ENCODE peak calls at places on chromosome 6, in eight cellular contexts. K, H, A, F, R, D, S and O are unnamed samples.

GRCh38 chr6:1611322-1611571 is 1.5 kb downstream of the FOXC1 start:
- DNase-seq in K (no peak), H (no peak), A (no peak), F (peak; percentile 68), R (no peak), D (no peak), S (no peak), O (no peak)

GRCh38 chr6:20366082-20366834 is 35.4 kb upstream of the E2F3 start:
- DNase-seq in K (peak; percentile 4), H (peak; percentile 7), A (no peak), F (no peak), R (no peak), D (no peak), S (no peak), O (no peak)

GRCh38 chr6:107399927-107400326 is 59.4 kb downstream of the PDSS2 start:
- DNase-seq in K (no peak), H (no peak), A (no peak), F (no peak), R (no peak), D (no peak), S (no peak), O (no peak)

GRCh38 chr6:83417880-83418663 is 12.8 kb downstream of the ME1 start:
- DNase-seq in K (no peak), H (no peak), A (no peak), F (peak; percentile 71), R (no peak), D (no peak), S (peak; percentile 10), O (peak; percentile 54)

GRCh38 chr6:36139431-36139830 is 9.1 kb downstream of the MAPK13 start:
- DNase-seq in K (no peak), H (no peak), A (no peak), F (peak; percentile 33), R (no peak), D (no peak), S (no peak), O (no peak)

GRCh38 chr6:159065751-159066329 is 21.0 kb upstream of the TAGAP start:
- DNase-seq in K (no peak), H (no peak), A (no peak), F (no peak), R (no peak), D (no peak), S (no peak), O (no peak)

GRCh38 chr6:105793132-105793531 is 293.0 kb upstream of the PRDM1 start:
- DNase-seq in K (no peak), H (no peak), A (no peak), F (peak; percentile 50), R (no peak), D (no peak), S (peak; percentile 81), O (no peak)

GRCh38 chr6:27503436-27504030 is 30.6 kb upstream of the ZNF184 start:
- DNase-seq in K (peak; percentile 62), H (peak; percentile 67), A (no peak), F (peak; percentile 75), R (peak; percentile 58), D (no peak), S (peak; percentile 74), O (no peak)

GRCh38 chr6:28274888-28275287 is 6.5 kb upstream of the PGBD1 start:
- DNase-seq in K (no peak), H (no peak), A (no peak), F (no peak), R (no peak), D (no peak), S (no peak), O (no peak)

GRCh38 chr6:138275976-138276375 is 57.7 kb upstream of the PBOV1 start:
- DNase-seq in K (no peak), H (no peak), A (no peak), F (no peak), R (no peak), D (no peak), S (no peak), O (no peak)

GRCh38 chr6:18432180-18432579 is 45.0 kb downstream of the RNF144B start:
- DNase-seq in K (no peak), H (no peak), A (no peak), F (peak; percentile 73), R (no peak), D (no peak), S (no peak), O (no peak)

GRCh38 chr6:11387702-11388101 is 149.8 kb upstream of the TMEM170B start:
- DNase-seq in K (no peak), H (no peak), A (no peak), F (no peak), R (no peak), D (no peak), S (no peak), O (no peak)

GRCh38 chr6:53306819-53307347 is 41.9 kb downstream of the ELOVL5 start:
- DNase-seq in K (no peak), H (no peak), A (no peak), F (peak; percentile 77), R (no peak), D (peak; percentile 45), S (no peak), O (no peak)

GRCh38 chr6:36969240-36969691 is 14.7 kb downstream of the PI16 start:
- DNase-seq in K (no peak), H (no peak), A (no peak), F (no peak), R (peak; percentile 59), D (no peak), S (no peak), O (no peak)

GRCh38 chr6:83055366-83055964 is 10.2 kb downstream of the UBE3D start:
- DNase-seq in K (no peak), H (peak; percentile 17), A (no peak), F (peak; percentile 68), R (peak; percentile 38), D (peak; percentile 17), S (peak; percentile 51), O (peak; percentile 19)